ENCODE peak calls at places on chromosomes 3 and 15, in eight cellular contexts. R, F, V, G, O, Y, B and T are unnamed samples.

GRCh38 chr3:177827517-177828249 is 630.4 kb upstream of the TBL1XR1 start:
- DNase-seq in R (peak; percentile 81), F (peak; percentile 88), V (no peak), G (peak; percentile 55), O (no peak), Y (peak; percentile 70), B (no peak), T (peak; percentile 83)

GRCh38 chr3:51869304-51869703 is 6.1 kb downstream of the IQCF5 start:
- DNase-seq in R (no peak), F (no peak), V (no peak), G (no peak), O (no peak), Y (no peak), B (no peak), T (no peak)

GRCh38 chr3:193301441-193301840 is 60.4 kb downstream of the PLAAT1 start:
- DNase-seq in R (no peak), F (peak; percentile 72), V (no peak), G (no peak), O (no peak), Y (no peak), B (no peak), T (no peak)

GRCh38 chr3:146503459-146504202 is 34.3 kb upstream of the PLSCR2 start:
- DNase-seq in R (peak; percentile 81), F (peak; percentile 96), V (no peak), G (peak; percentile 39), O (no peak), Y (peak; percentile 88), B (no peak), T (peak; percentile 74)

GRCh38 chr3:46191730-46192129 is 16.4 kb downstream of the CCR1 start:
- DNase-seq in R (no peak), F (no peak), V (no peak), G (no peak), O (no peak), Y (no peak), B (no peak), T (no peak)

GRCh38 chr15:74240002-74240568 is 4.0 kb downstream of the CCDC33 start:
- DNase-seq in R (peak; percentile 81), F (peak; percentile 96), V (no peak), G (no peak), O (peak; percentile 87), Y (peak; percentile 93), B (peak; percentile 48), T (no peak)

GRCh38 chr15:99102332-99103235 is 2.3 kb upstream of the SYNM start:
- DNase-seq in R (no peak), F (no peak), V (peak; percentile 8), G (no peak), O (no peak), Y (no peak), B (no peak), T (no peak)

GRCh38 chr3:36904641-36905040 is 40.2 kb downstream of the TRANK1 start:
- DNase-seq in R (peak; percentile 48), F (peak; percentile 46), V (no peak), G (no peak), O (no peak), Y (peak; percentile 37), B (no peak), T (no peak)

GRCh38 chr15:84633311-84634227 is 20.5 kb downstream of the WDR73 start:
- DNase-seq in R (peak; percentile 88), F (peak; percentile 76), V (peak; percentile 55), G (no peak), O (peak; percentile 85), Y (peak; percentile 78), B (peak; percentile 63), T (no peak)

GRCh38 chr15:87268675-87269074 is 987.9 kb downstream of the NTRK3 start:
- DNase-seq in R (no peak), F (peak; percentile 11), V (no peak), G (no peak), O (no peak), Y (no peak), B (no peak), T (no peak)

GRCh38 chr15:60373327-60373726 is 24.5 kb downstream of the ANXA2 start:
- DNase-seq in R (no peak), F (no peak), V (no peak), G (no peak), O (no peak), Y (peak; percentile 19), B (no peak), T (no peak)

GRCh38 chr3:164723396-164723795 is 354.9 kb downstream of the SI start:
- DNase-seq in R (no peak), F (no peak), V (no peak), G (no peak), O (no peak), Y (no peak), B (no peak), T (no peak)

GRCh38 chr3:197468866-197469382 is 86.8 kb downstream of the BDH1 start:
- DNase-seq in R (peak; percentile 69), F (no peak), V (no peak), G (no peak), O (no peak), Y (peak; percentile 71), B (no peak), T (no peak)

GRCh38 chr3:2099028-2099671 is 484 bp downstream of the CNTN4 start:
- DNase-seq in R (no peak), F (no peak), V (no peak), G (no peak), O (peak; percentile 46), Y (no peak), B (peak; percentile 19), T (no peak)

GRCh38 chr3:59327324-59327939 is 277.6 kb upstream of the CFAP20DC start:
- DNase-seq in R (no peak), F (peak; percentile 18), V (no peak), G (peak; percentile 2), O (no peak), Y (no peak), B (no peak), T (peak; percentile 77)

GRCh38 chr3:194328080-194328571 is 23.0 kb downstream of the CPN2 start:
- DNase-seq in R (peak; percentile 58), F (peak; percentile 71), V (peak; percentile 60), G (no peak), O (peak; percentile 71), Y (peak; percentile 55), B (no peak), T (no peak)

GRCh38 chr15:82045179-82045891 is 483 bp downstream of the MEX3B start:
- DNase-seq in R (peak; percentile 75), F (no peak), V (peak; percentile 17), G (no peak), O (peak; percentile 67), Y (peak; percentile 55), B (no peak), T (no peak)

GRCh38 chr15:82046668-82047492 is 1.1 kb upstream of the MEX3B start:
- DNase-seq in R (peak; percentile 96), F (peak; percentile 93), V (peak; percentile 78), G (peak; percentile 44), O (peak; percentile 96), Y (peak; percentile 95), B (peak; percentile 92), T (peak; percentile 33)

GRCh38 chr15:82045892-82046667 is at the start of gene MEX3B:
- DNase-seq in R (peak; percentile 99), F (peak; percentile 88), V (peak; percentile 62), G (peak; percentile 80), O (peak; percentile 98), Y (peak; percentile 99), B (peak; percentile 92), T (peak; percentile 92)

GRCh38 chr15:82048809-82049208 is 3.0 kb upstream of the MEX3B start:
- DNase-seq in R (no peak), F (no peak), V (no peak), G (no peak), O (no peak), Y (no peak), B (no peak), T (no peak)

GRCh38 chr15:82047493-82048446 is 2.0 kb upstream of the MEX3B start:
- DNase-seq in R (peak; percentile 29), F (no peak), V (no peak), G (no peak), O (no peak), Y (no peak), B (no peak), T (no peak)
- TF ChIP-seq CTCF in R (no peak), F (peak; percentile 11), V (no peak), G (no peak), O (no peak), Y (no peak), B (no peak), T (no peak)

DNA sequence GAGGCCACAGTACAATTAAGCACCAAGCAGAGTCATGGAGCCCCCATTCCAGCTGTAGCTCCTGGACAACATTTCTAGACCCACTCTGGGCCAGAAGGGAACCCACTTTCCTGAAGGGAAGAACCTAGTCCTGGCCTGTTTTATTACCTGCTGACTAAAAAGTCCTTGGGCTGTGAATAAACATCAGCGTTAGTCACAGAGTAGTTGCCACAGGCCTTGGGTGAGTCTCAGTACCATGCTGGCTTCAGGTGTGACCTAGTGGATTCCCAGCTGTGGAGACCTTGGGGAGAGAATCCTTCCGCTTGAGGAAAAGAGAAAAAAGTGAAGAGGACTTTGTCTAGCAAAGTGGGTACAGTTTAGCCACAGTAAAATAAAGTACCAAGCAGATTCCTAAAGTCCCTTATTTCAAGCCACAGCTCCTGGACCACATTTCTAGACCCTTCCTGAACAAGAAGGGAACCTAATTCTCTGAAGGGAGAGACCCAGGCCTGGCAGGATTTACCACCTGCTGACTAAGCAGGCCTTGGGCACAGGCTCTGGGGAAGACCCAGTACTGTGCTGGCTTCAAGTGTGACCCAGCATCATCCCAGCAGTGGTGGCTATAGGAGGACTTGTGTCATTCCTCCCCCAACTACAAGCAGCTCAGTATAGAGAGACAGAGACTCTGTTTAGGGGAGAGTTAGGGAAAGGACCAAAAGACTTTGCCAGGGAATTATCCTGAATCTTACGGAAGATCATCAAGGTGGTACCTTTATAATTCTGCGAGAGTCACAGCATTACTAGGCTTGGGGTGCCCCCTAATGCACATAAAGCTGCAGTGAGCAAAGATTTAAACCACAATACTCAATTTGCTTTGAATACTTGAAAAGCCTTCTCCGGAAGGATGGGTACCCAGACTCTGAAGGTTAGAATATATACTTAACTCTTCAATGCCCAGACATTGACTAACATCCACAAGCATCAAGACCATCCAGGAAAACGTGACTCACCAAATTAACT is 118.2 kb upstream of the KCNH8 start:
- DNase-seq in R (no peak), F (peak; percentile 64), V (no peak), G (no peak), O (no peak), Y (no peak), B (no peak), T (no peak)
- TF ChIP-seq CTCF in R (no peak), F (peak; percentile 51), V (no peak), G (no peak), O (no peak), Y (no peak), B (no peak), T (no peak)

GRCh38 chr3:135927170-135927569 is 38.4 kb upstream of the PPP2R3A start:
- DNase-seq in R (peak; percentile 96), F (peak; percentile 78), V (no peak), G (peak; percentile 71), O (no peak), Y (no peak), B (no peak), T (peak; percentile 37)
- TF ChIP-seq CTCF in R (no peak), F (no peak), V (no peak), G (no peak), O (no peak), Y (no peak), B (no peak), T (no peak)

DNA sequence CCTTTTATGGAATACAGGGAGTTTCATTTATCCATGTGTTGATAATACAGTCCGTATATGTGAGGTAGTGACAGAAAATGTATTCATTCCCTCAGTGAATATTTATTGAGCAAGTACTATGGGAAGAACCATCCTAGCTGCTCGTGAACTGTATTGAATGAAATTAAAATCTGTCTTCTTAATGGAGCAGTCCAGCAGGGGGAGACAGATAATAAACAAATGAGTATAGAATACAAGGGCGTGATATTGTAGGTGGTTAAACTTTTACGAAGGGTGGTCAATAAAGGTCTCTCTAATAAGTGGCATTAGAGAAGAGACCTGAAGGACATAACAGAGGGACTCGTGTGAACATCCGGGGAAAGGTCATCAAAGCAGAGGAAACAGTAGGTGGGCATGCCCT is 62.7 kb upstream of the OSTN start:
- DNase-seq in R (peak; percentile 52), F (peak; percentile 68), V (no peak), G (no peak), O (no peak), Y (peak; percentile 8), B (no peak), T (no peak)
- TF ChIP-seq CTCF in R (peak; percentile 37), F (peak; percentile 80), V (no peak), G (peak; percentile 50), O (no peak), Y (peak; percentile 20), B (no peak), T (no peak)